ENCODE peak calls at places on chromosomes 11 and 22, in eight cellular contexts. E is midbrain, P is AG09309, B is HFFc6, X is ACHN, J is skeletal muscle cell, K is HS-27A, C is H4. O is an unnamed sample.

GRCh38 chr11:8209208-8209807 is 40.5 kb upstream of the RIC3 start:
- DNase-seq in E (peak; percentile 7), P (no peak), B (no peak), X (peak; percentile 15), J (no peak), K (no peak), C (no peak), O (no peak)

GRCh38 chr11:17439316-17439782 is 37.3 kb downstream of the ABCC8 start:
- DNase-seq in E (no peak), P (no peak), B (no peak), X (no peak), J (no peak), K (no peak), C (no peak), O (peak; percentile 12)

GRCh38 chr11:124115782-124116616 is 749 bp downstream of the VWA5A start:
- DNase-seq in E (peak; percentile 3), P (no peak), B (no peak), X (no peak), J (no peak), K (no peak), C (no peak), O (no peak)

GRCh38 chr11:127966821-127967220 is 620.5 kb downstream of the ETS1 start:
- DNase-seq in E (no peak), P (no peak), B (no peak), X (no peak), J (no peak), K (no peak), C (no peak), O (no peak)

GRCh38 chr22:31083923-31084810 is 3.0 kb downstream of the SMTN start:
- DNase-seq in E (no peak), P (no peak), B (no peak), X (no peak), J (no peak), K (no peak), C (no peak), O (no peak)

GRCh38 chr11:59283825-59284772 is 71.4 kb upstream of the MPEG1 start:
- DNase-seq in E (peak; percentile 59), P (peak; percentile 14), B (peak; percentile 27), X (peak; percentile 31), J (peak; percentile 3), K (peak; percentile 20), C (peak; percentile 39), O (peak; percentile 50)

GRCh38 chr22:27749597-27750225 is 51.8 kb downstream of the MN1 start:
- DNase-seq in E (no peak), P (no peak), B (no peak), X (no peak), J (no peak), K (no peak), C (no peak), O (no peak)

GRCh38 chr11:74592063-74592440 is 330 bp upstream of the POLD3 start:
- DNase-seq in E (peak; percentile 51), P (no peak), B (no peak), X (no peak), J (no peak), K (no peak), C (no peak), O (peak; percentile 11)

GRCh38 chr11:19723572-19724342 is 11.1 kb downstream of the NAV2 start:
- DNase-seq in E (no peak), P (no peak), B (peak; percentile 28), X (no peak), J (no peak), K (no peak), C (peak; percentile 98), O (peak; percentile 76)

GRCh38 chr11:73009972-73010371 is 132.1 kb downstream of the FCHSD2 start:
- DNase-seq in E (no peak), P (no peak), B (no peak), X (no peak), J (no peak), K (no peak), C (no peak), O (no peak)

GRCh38 chr11:94536386-94536785 is 7.3 kb upstream of the FUT4 start:
- DNase-seq in E (no peak), P (no peak), B (no peak), X (no peak), J (no peak), K (no peak), C (no peak), O (no peak)

GRCh38 chr11:60288531-60288930 is 8.1 kb downstream of the MS4A4A start:
- DNase-seq in E (no peak), P (no peak), B (no peak), X (no peak), J (no peak), K (no peak), C (peak; percentile 27), O (no peak)

GRCh38 chr22:36194971-36195370 is 6.6 kb downstream of the APOL4 start:
- DNase-seq in E (peak; percentile 68), P (peak; percentile 41), B (peak; percentile 65), X (peak; percentile 67), J (no peak), K (no peak), C (peak; percentile 67), O (peak; percentile 63)

GRCh38 chr11:12126352-12127019 is 16.1 kb downstream of the MICAL2 start:
- DNase-seq in E (no peak), P (no peak), B (peak; percentile 81), X (peak; percentile 75), J (peak; percentile 76), K (no peak), C (peak; percentile 93), O (peak; percentile 61)

GRCh38 chr11:35144103-35144741 is 5.3 kb downstream of the CD44 start:
- DNase-seq in E (no peak), P (peak; percentile 35), B (peak; percentile 75), X (peak; percentile 68), J (no peak), K (peak; percentile 92), C (peak; percentile 72), O (peak; percentile 24)

GRCh38 chr11:30172872-30173271 is 57.9 kb upstream of the FSHB start:
- DNase-seq in E (no peak), P (no peak), B (no peak), X (no peak), J (peak; percentile 19), K (peak; percentile 11), C (no peak), O (no peak)

GRCh38 chr22:26383968-26384576 is 45.0 kb upstream of the ASPHD2 start:
- DNase-seq in E (no peak), P (no peak), B (no peak), X (no peak), J (no peak), K (no peak), C (no peak), O (no peak)

GRCh38 chr22:42444060-42444904 is 12.1 kb upstream of the NFAM1 start:
- DNase-seq in E (peak; percentile 82), P (peak; percentile 74), B (peak; percentile 79), X (peak; percentile 80), J (peak; percentile 70), K (peak; percentile 38), C (peak; percentile 77), O (peak; percentile 82)

GRCh38 chr11:44920451-44920850 is 30.2 kb downstream of the TP53I11 start:
- DNase-seq in E (no peak), P (no peak), B (no peak), X (no peak), J (no peak), K (no peak), C (no peak), O (no peak)

GRCh38 chr22:50269573-50270301 is 443 bp downstream of the MAPK11 start:
- DNase-seq in E (peak; percentile 16), P (no peak), B (no peak), X (peak; percentile 65), J (no peak), K (no peak), C (no peak), O (peak; percentile 59)

GRCh38 chr11:120339394-120339890 is 3.2 kb downstream of the ARHGEF12 start:
- DNase-seq in E (peak; percentile 69), P (no peak), B (peak; percentile 37), X (peak; percentile 31), J (no peak), K (no peak), C (peak; percentile 65), O (peak; percentile 22)

GRCh38 chr22:42939941-42940653 is 74.9 kb downstream of the PACSIN2 start:
- DNase-seq in E (no peak), P (no peak), B (peak; percentile 75), X (peak; percentile 72), J (peak; percentile 74), K (peak; percentile 20), C (peak; percentile 69), O (peak; percentile 82)

GRCh38 chr11:47143322-47143721 is 33.4 kb downstream of the ARFGAP2 start:
- DNase-seq in E (no peak), P (peak; percentile 76), B (peak; percentile 82), X (no peak), J (peak; percentile 66), K (no peak), C (peak; percentile 32), O (no peak)

GRCh38 chr11:103170865-103171264 is 61.6 kb downstream of the DYNC2H1 start:
- DNase-seq in E (no peak), P (peak; percentile 55), B (peak; percentile 12), X (no peak), J (no peak), K (no peak), C (no peak), O (no peak)

GRCh38 chr11:86089659-86090058 is 20.8 kb upstream of the PICALM start:
- DNase-seq in E (no peak), P (peak; percentile 80), B (peak; percentile 90), X (no peak), J (peak; percentile 47), K (no peak), C (peak; percentile 13), O (no peak)

GRCh38 chr22:39543095-39543494 is 10.5 kb upstream of the RPS19BP1 start:
- DNase-seq in E (no peak), P (no peak), B (no peak), X (peak; percentile 44), J (no peak), K (no peak), C (no peak), O (no peak)

GRCh38 chr11:58659404-58659803 is 36.9 kb downstream of the CNTF start:
- DNase-seq in E (no peak), P (no peak), B (no peak), X (peak; percentile 30), J (no peak), K (no peak), C (no peak), O (peak; percentile 65)

GRCh38 chr11:21897203-21897602 is 295.7 kb upstream of the ANO5 start:
- DNase-seq in E (no peak), P (no peak), B (no peak), X (no peak), J (no peak), K (no peak), C (peak; percentile 68), O (no peak)

GRCh38 chr11:65851083-65851579 is 6.8 kb downstream of the CFL1 start:
- DNase-seq in E (no peak), P (no peak), B (no peak), X (peak; percentile 29), J (no peak), K (no peak), C (peak; percentile 27), O (no peak)

GRCh38 chr11:35083181-35084061 is 55.5 kb upstream of the CD44 start:
- DNase-seq in E (peak; percentile 51), P (peak; percentile 100), B (peak; percentile 100), X (peak; percentile 95), J (peak; percentile 98), K (peak; percentile 91), C (peak; percentile 96), O (no peak)

GRCh38 chr22:48315415-48316244 is 1512.0 kb downstream of the BRD1 start:
- DNase-seq in E (no peak), P (no peak), B (no peak), X (no peak), J (no peak), K (no peak), C (no peak), O (no peak)